ENCODE peak calls at places on chromosomes 7 and 10, in ten cellular contexts. Q is naive thymus-derived CD8-positive, alpha-beta T cell; Y is fibroblast of gingiva; X is head of caudate nucleus; S is SJCRH30; N is body of pancreas; T is neural crest cell; G is T-helper 1 cell; R is hippocampal formation; F is effector CD4-positive, alpha-beta T cell. K is an unnamed sample.
A peak's percentile ranks its signal among the peaks of the same experiment; 100 is the strongest.

GRCh38 chr10:1589257-1589656 is 148.1 kb downstream of the ADARB2 start:
- DNase-seq in Q (no peak), Y (no peak), X (no peak), S (no peak), N (no peak), T (no peak), G (no peak), R (no peak), F (no peak), K (no peak)

GRCh38 chr7:22726345-22726848 is 603 bp upstream of the IL6 start:
- DNase-seq in Q (peak; percentile 11), Y (peak; percentile 63), X (peak; percentile 53), S (peak; percentile 45), N (peak; percentile 51), T (peak; percentile 18), G (peak; percentile 76), R (peak; percentile 14), F (peak; percentile 7), K (peak; percentile 72)

GRCh38 chr7:150334108-150334507 is 7.3 kb downstream of the RARRES2 start:
- DNase-seq in Q (no peak), Y (no peak), X (no peak), S (no peak), N (no peak), T (no peak), G (no peak), R (no peak), F (no peak), K (no peak)

GRCh38 chr10:101397140-101397539 is 43.2 kb downstream of the BTRC start:
- DNase-seq in Q (peak; percentile 1), Y (peak; percentile 72), X (no peak), S (peak; percentile 42), N (no peak), T (no peak), G (peak; percentile 45), R (peak; percentile 47), F (peak; percentile 32), K (no peak)

GRCh38 chr10:110834622-110835219 is 37.0 kb upstream of the PDCD4 start:
- DNase-seq in Q (peak; percentile 42), Y (no peak), X (no peak), S (no peak), N (peak; percentile 77), T (no peak), G (no peak), R (no peak), F (peak; percentile 19), K (no peak)

GRCh38 chr10:34102237-34102673 is 712.8 kb downstream of the PARD3 start:
- DNase-seq in Q (no peak), Y (peak; percentile 59), X (no peak), S (no peak), N (peak; percentile 34), T (no peak), G (no peak), R (no peak), F (no peak), K (peak; percentile 74)

GRCh38 chr10:89805599-89806013 is 104.2 kb downstream of the KIF20B start:
- DNase-seq in Q (no peak), Y (no peak), X (no peak), S (no peak), N (no peak), T (no peak), G (peak; percentile 73), R (no peak), F (no peak), K (no peak)

GRCh38 chr10:104127411-104127810 is 5.4 kb downstream of the SFR1 start:
- DNase-seq in Q (no peak), Y (no peak), X (no peak), S (peak; percentile 11), N (peak; percentile 12), T (no peak), G (no peak), R (no peak), F (no peak), K (no peak)

GRCh38 chr7:69608878-69609277 is 10.6 kb downstream of the AUTS2 start:
- DNase-seq in Q (no peak), Y (no peak), X (no peak), S (no peak), N (no peak), T (no peak), G (no peak), R (no peak), F (no peak), K (no peak)

GRCh38 chr10:24806262-24806661 is 82.6 kb upstream of the ARHGAP21 start:
- DNase-seq in Q (no peak), Y (no peak), X (peak; percentile 72), S (no peak), N (no peak), T (no peak), G (no peak), R (peak; percentile 62), F (no peak), K (no peak)

GRCh38 chr7:121138262-121138933 is 149.9 kb downstream of the CPED1 start:
- DNase-seq in Q (no peak), Y (no peak), X (no peak), S (no peak), N (peak; percentile 69), T (no peak), G (peak; percentile 70), R (no peak), F (no peak), K (no peak)

GRCh38 chr7:30679664-30680063 is 2.6 kb downstream of the CRHR2 start:
- DNase-seq in Q (no peak), Y (no peak), X (no peak), S (no peak), N (no peak), T (no peak), G (no peak), R (no peak), F (no peak), K (no peak)

GRCh38 chr10:22372298-22372697 is 27.0 kb downstream of the SPAG6 start:
- DNase-seq in Q (no peak), Y (no peak), X (no peak), S (no peak), N (no peak), T (no peak), G (no peak), R (no peak), F (no peak), K (no peak)

GRCh38 chr10:118423800-118424479 is 81.8 kb upstream of the FAM204A start:
- DNase-seq in Q (peak; percentile 38), Y (peak; percentile 75), X (peak; percentile 81), S (peak; percentile 82), N (peak; percentile 71), T (peak; percentile 86), G (peak; percentile 52), R (peak; percentile 45), F (peak; percentile 29), K (peak; percentile 70)

GRCh38 chr10:114167985-114168384 is 6.0 kb downstream of the CCDC186 start:
- DNase-seq in Q (no peak), Y (no peak), X (no peak), S (no peak), N (no peak), T (no peak), G (no peak), R (no peak), F (no peak), K (no peak)

GRCh38 chr10:28991738-28992270 is 297.1 kb upstream of the LYZL1 start:
- DNase-seq in Q (no peak), Y (no peak), X (no peak), S (peak; percentile 50), N (peak; percentile 60), T (peak; percentile 34), G (peak; percentile 8), R (no peak), F (no peak), K (no peak)

GRCh38 chr7:148556892-148557291 is 33.7 kb upstream of the C7orf33 start:
- DNase-seq in Q (no peak), Y (no peak), X (no peak), S (no peak), N (no peak), T (no peak), G (no peak), R (no peak), F (no peak), K (no peak)

GRCh38 chr10:84298077-84298476 is 30.3 kb upstream of the CCSER2 start:
- DNase-seq in Q (no peak), Y (no peak), X (no peak), S (no peak), N (no peak), T (no peak), G (no peak), R (no peak), F (no peak), K (no peak)

GRCh38 chr10:78986419-78986818 is 82.3 kb upstream of the ZMIZ1 start:
- DNase-seq in Q (no peak), Y (peak; percentile 64), X (no peak), S (no peak), N (no peak), T (no peak), G (no peak), R (no peak), F (no peak), K (no peak)

GRCh38 chr10:79268717-79269116 is 78.6 kb upstream of the PPIF start:
- DNase-seq in Q (no peak), Y (no peak), X (no peak), S (no peak), N (no peak), T (no peak), G (no peak), R (no peak), F (no peak), K (no peak)

GRCh38 chr7:36407636-36408550 is 18.2 kb downstream of the ANLN start:
- DNase-seq in Q (no peak), Y (no peak), X (no peak), S (no peak), N (no peak), T (no peak), G (no peak), R (peak; percentile 23), F (no peak), K (no peak)

GRCh38 chr10:70481831-70482530 is 3.4 kb downstream of the PALD1 start:
- DNase-seq in Q (no peak), Y (no peak), X (peak; percentile 42), S (no peak), N (peak; percentile 23), T (no peak), G (no peak), R (peak; percentile 19), F (no peak), K (peak; percentile 52)

GRCh38 chr10:31118561-31118960 is 86.9 kb upstream of the ZNF438 start:
- DNase-seq in Q (no peak), Y (peak; percentile 19), X (no peak), S (no peak), N (no peak), T (no peak), G (no peak), R (no peak), F (no peak), K (no peak)

GRCh38 chr7:69012149-69012548 is 586.1 kb upstream of the AUTS2 start:
- DNase-seq in Q (no peak), Y (no peak), X (no peak), S (no peak), N (no peak), T (no peak), G (no peak), R (no peak), F (no peak), K (no peak)

GRCh38 chr7:85025312-85025756 is 161.5 kb downstream of the SEMA3D start:
- DNase-seq in Q (no peak), Y (no peak), X (no peak), S (peak; percentile 26), N (peak; percentile 85), T (no peak), G (no peak), R (no peak), F (no peak), K (no peak)

GRCh38 chr10:89250814-89251416 is 660 bp downstream of the LIPA start:
- DNase-seq in Q (no peak), Y (no peak), X (no peak), S (no peak), N (no peak), T (no peak), G (no peak), R (no peak), F (no peak), K (no peak)